ENCODE peak calls at places on chromosomes 1 and 21, in seven cellular contexts. Z is lower leg skin, F is tibial artery, D is left ventricle myocardium inferior, Y is body of pancreas, I is neural progenitor cell, C is uterus. A is an unnamed sample.

GRCh38 chr1:190478193-190479007 is 736 bp upstream of the BRINP3 start:
- DNase-seq in Z (peak), F (no peak), D (no peak), Y (no peak), I (peak), C (no peak), A (peak)

GRCh38 chr1:97581614-97582051 is 339.2 kb downstream of the DPYD start:
- DNase-seq in Z (no peak), F (no peak), D (no peak), Y (no peak), I (peak), C (no peak), A (no peak)

GRCh38 chr1:218347713-218348627 is 2.8 kb downstream of the TGFB2 start:
- DNase-seq in Z (no peak), F (no peak), D (no peak), Y (no peak), I (no peak), C (no peak), A (no peak)

GRCh38 chr1:91781371-91781825 is 104.6 kb downstream of the TGFBR3 start:
- DNase-seq in Z (no peak), F (no peak), D (no peak), Y (no peak), I (no peak), C (no peak), A (no peak)

GRCh38 chr1:111222308-111223125 is 5.0 kb upstream of the CHI3L2 start:
- DNase-seq in Z (peak), F (peak), D (peak), Y (peak), I (peak), C (peak), A (no peak)

GRCh38 chr1:222815367-222815765 is 527 bp downstream of the DISP1 start:
- DNase-seq in Z (no peak), F (peak), D (no peak), Y (no peak), I (no peak), C (no peak), A (no peak)

GRCh38 chr1:88744142-88744541 is 60.1 kb downstream of the PKN2 start:
- DNase-seq in Z (no peak), F (no peak), D (no peak), Y (no peak), I (no peak), C (no peak), A (no peak)

GRCh38 chr1:13642306-13643004 is 57.5 kb upstream of the PRDM2 start:
- DNase-seq in Z (peak), F (no peak), D (no peak), Y (no peak), I (no peak), C (no peak), A (no peak)

GRCh38 chr1:181104042-181104789 is 15.7 kb downstream of the IER5 start:
- DNase-seq in Z (no peak), F (no peak), D (no peak), Y (no peak), I (no peak), C (no peak), A (no peak)

GRCh38 chr1:48109390-48110009 is 112.3 kb upstream of the TRABD2B start:
- DNase-seq in Z (no peak), F (no peak), D (no peak), Y (peak), I (peak), C (no peak), A (peak)

GRCh38 chr1:91714867-91715381 is 171.0 kb downstream of the TGFBR3 start:
- DNase-seq in Z (no peak), F (no peak), D (no peak), Y (no peak), I (no peak), C (no peak), A (no peak)

GRCh38 chr21:45525910-45526306 is 16.3 kb downstream of the SLC19A1 start:
- DNase-seq in Z (peak), F (no peak), D (no peak), Y (no peak), I (no peak), C (no peak), A (no peak)

GRCh38 chr1:231159963-231160761 is 1.7 kb upstream of the TRIM67 start:
- DNase-seq in Z (no peak), F (no peak), D (no peak), Y (no peak), I (no peak), C (no peak), A (no peak)

GRCh38 chr1:30720271-30721223 is 2.8 kb downstream of the MATN1 start:
- DNase-seq in Z (no peak), F (no peak), D (no peak), Y (no peak), I (no peak), C (no peak), A (no peak)

GRCh38 chr1:91798741-91799140 is 87.2 kb downstream of the TGFBR3 start:
- DNase-seq in Z (peak), F (no peak), D (no peak), Y (no peak), I (no peak), C (no peak), A (no peak)

GRCh38 chr1:85847356-85847755 is 139.1 kb upstream of the ZNHIT6 start:
- DNase-seq in Z (no peak), F (no peak), D (no peak), Y (no peak), I (no peak), C (no peak), A (no peak)

GRCh38 chr1:85846706-85847105 is 138.5 kb upstream of the ZNHIT6 start:
- DNase-seq in Z (no peak), F (no peak), D (no peak), Y (no peak), I (no peak), C (no peak), A (no peak)

GRCh38 chr1:85849660-85850059 is 141.4 kb upstream of the ZNHIT6 start:
- DNase-seq in Z (no peak), F (no peak), D (no peak), Y (no peak), I (no peak), C (no peak), A (no peak)

GRCh38 chr1:85850238-85850637 is 142.0 kb upstream of the ZNHIT6 start:
- DNase-seq in Z (no peak), F (no peak), D (no peak), Y (no peak), I (no peak), C (no peak), A (peak)
- TF ChIP-seq CTCF in Z (no peak), F (no peak), D (no peak), Y (no peak), I (no peak), C (no peak), A (peak)

DNA sequence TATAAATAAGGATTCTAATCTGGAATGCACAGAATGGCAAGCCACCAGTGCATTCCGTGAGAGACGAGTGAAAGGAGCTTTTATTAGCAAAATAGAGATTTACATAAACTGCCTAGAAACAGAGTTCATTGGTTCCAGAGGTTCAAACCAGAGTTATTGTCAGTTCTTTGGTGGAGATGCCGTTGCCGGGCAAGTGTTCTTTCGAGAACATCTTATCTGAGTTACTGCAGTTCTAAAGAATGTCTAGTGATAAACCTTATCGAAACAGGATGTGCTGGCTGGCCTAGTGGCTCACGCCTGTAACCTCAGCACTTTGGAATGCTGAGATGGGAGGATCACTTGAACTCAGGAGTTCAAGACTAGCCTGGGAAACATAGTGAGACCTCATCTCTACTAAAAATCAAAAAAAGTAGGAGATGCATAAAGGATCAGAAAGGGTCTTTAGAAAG is 19.8 kb upstream of the EVI5 start:
- DNase-seq in Z (peak), F (peak), D (peak), Y (peak), I (peak), C (peak), A (peak)
- H3K4me3 ChIP-seq in Z (no peak), F (no peak), D (peak), Y (no peak), I (no peak), C (no peak), A (no peak)

GRCh38 chr21:41847066-41847804 is 31.9 kb downstream of the PRDM15 start:
- DNase-seq in Z (no peak), F (no peak), D (no peak), Y (no peak), I (peak), C (no peak), A (no peak)
- TF ChIP-seq CTCF in Z (no peak), F (no peak), D (no peak), Y (no peak), I (peak), C (no peak), A (no peak)

GRCh38 chr1:236160540-236161127 is 18.3 kb downstream of the GPR137B start:
- DNase-seq in Z (no peak), F (no peak), D (no peak), Y (no peak), I (no peak), C (no peak), A (no peak)

GRCh38 chr1:236158719-236159118 is 16.4 kb downstream of the GPR137B start:
- DNase-seq in Z (no peak), F (no peak), D (no peak), Y (no peak), I (no peak), C (no peak), A (no peak)

GRCh38 chr1:236161230-236161629 is 18.9 kb downstream of the GPR137B start:
- DNase-seq in Z (no peak), F (no peak), D (no peak), Y (no peak), I (no peak), C (no peak), A (no peak)

GRCh38 chr1:236156512-236157208 is 14.3 kb downstream of the GPR137B start:
- DNase-seq in Z (peak), F (peak), D (no peak), Y (no peak), I (no peak), C (no peak), A (no peak)

GRCh38 chr1:236159704-236160539 is 17.6 kb downstream of the GPR137B start:
- DNase-seq in Z (no peak), F (no peak), D (no peak), Y (no peak), I (no peak), C (no peak), A (no peak)
- H3K4me3 ChIP-seq in Z (no peak), F (no peak), D (no peak), Y (no peak), I (no peak), C (no peak), A (no peak)

DNA sequence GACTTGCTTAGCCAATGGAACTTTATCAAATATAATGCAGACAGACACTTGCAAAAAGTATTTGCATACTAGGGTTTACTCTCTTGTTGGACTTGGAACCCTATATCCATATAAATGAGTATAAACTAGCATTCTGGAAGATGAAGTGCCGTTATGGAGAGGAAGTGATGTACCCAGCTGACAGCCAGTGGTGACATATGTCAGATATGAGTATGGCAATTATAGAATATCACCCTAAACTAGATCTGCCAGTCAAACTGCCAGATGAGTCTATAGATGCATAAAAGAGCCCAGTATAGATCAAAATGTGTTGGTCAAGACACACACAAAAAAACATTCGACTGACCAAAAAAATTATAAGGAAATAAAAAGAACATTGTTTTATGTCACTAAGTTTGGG is 739.3 kb downstream of the PLA2G4A start:
- DNase-seq in Z (no peak), F (no peak), D (no peak), Y (no peak), I (no peak), C (no peak), A (no peak)
- TF ChIP-seq CTCF in Z (no peak), F (no peak), D (no peak), Y (no peak), I (no peak), C (no peak), A (no peak)

GRCh38 chr1:8047112-8047511 is 21.0 kb upstream of the ERRFI1 start:
- DNase-seq in Z (no peak), F (no peak), D (no peak), Y (no peak), I (no peak), C (no peak), A (no peak)
- H3K4me3 ChIP-seq in Z (no peak), F (no peak), D (no peak), Y (no peak), I (no peak), C (no peak), A (no peak)

GRCh38 chr21:38626311-38626710 is 128.0 kb upstream of the ERG start:
- DNase-seq in Z (no peak), F (no peak), D (no peak), Y (no peak), I (no peak), C (no peak), A (no peak)

GRCh38 chr21:38631171-38631570 is 132.9 kb upstream of the ERG start:
- DNase-seq in Z (no peak), F (no peak), D (no peak), Y (no peak), I (no peak), C (no peak), A (no peak)

GRCh38 chr21:38625000-38625399 is 126.7 kb upstream of the ERG start:
- DNase-seq in Z (no peak), F (no peak), D (no peak), Y (no peak), I (no peak), C (no peak), A (no peak)

GRCh38 chr21:38631676-38632075 is 133.4 kb upstream of the ERG start:
- DNase-seq in Z (no peak), F (no peak), D (no peak), Y (no peak), I (no peak), C (no peak), A (no peak)

DNA sequence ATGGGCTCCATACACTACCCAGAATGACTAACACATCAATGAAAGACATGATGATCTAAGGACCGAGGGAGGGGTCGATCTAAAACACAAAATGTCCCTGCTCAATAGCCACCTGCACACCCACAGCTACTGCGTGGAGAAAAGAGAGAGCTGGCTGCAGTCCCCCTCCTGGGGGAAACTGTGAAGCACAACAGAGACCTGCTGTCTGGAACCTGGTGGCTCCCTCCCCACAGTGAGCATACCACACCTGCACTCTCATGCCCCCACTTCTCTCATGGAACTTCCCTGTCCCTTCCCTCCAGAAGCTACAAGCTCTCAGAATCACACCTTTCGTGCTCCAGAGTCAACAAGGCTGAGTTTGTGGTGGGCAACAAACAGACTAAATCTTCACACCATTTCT is 130.1 kb upstream of the ERG start:
- DNase-seq in Z (no peak), F (no peak), D (no peak), Y (no peak), I (no peak), C (no peak), A (no peak)
- TF ChIP-seq CTCF in Z (no peak), F (no peak), D (no peak), Y (no peak), I (no peak), C (no peak), A (no peak)

A was measured in epithelial cell of proximal tubule.